ENCODE peak calls at places on chromosome 9, in eight cellular contexts. R is ovary, M is H1, U is A549, S is tibial nerve, D is suprapubic skin, Y is transverse colon, E is sigmoid colon. T is an unnamed sample.

GRCh38 chr9:123925820-123926219 is 4.1 kb downstream of the DENND1A start:
- DNase-seq in R (no peak), M (no peak), U (no peak), S (no peak), D (no peak), Y (no peak), E (no peak), T (no peak)

GRCh38 chr9:22240619-22241018 is 206.0 kb upstream of the DMRTA1 start:
- DNase-seq in R (no peak), M (no peak), U (no peak), S (no peak), D (no peak), Y (no peak), E (no peak), T (no peak)

GRCh38 chr9:130446111-130446861 is 1.5 kb downstream of the ASS1 start:
- DNase-seq in R (peak; percentile 97), M (no peak), U (no peak), S (peak; percentile 60), D (peak; percentile 86), Y (peak; percentile 71), E (peak; percentile 97), T (peak; percentile 62)

GRCh38 chr9:129209580-129209979 is 31.5 kb upstream of the IER5L start:
- DNase-seq in R (no peak), M (no peak), U (no peak), S (no peak), D (no peak), Y (no peak), E (no peak), T (no peak)

GRCh38 chr9:32413424-32413823 is 29.0 kb downstream of the ACO1 start:
- DNase-seq in R (no peak), M (no peak), U (no peak), S (no peak), D (no peak), Y (no peak), E (no peak), T (no peak)

GRCh38 chr9:127635198-127635735 is 23.2 kb downstream of the STXBP1 start:
- DNase-seq in R (no peak), M (no peak), U (no peak), S (no peak), D (no peak), Y (no peak), E (no peak), T (no peak)

GRCh38 chr9:2087500-2088313 is 72.6 kb downstream of the SMARCA2 start:
- DNase-seq in R (no peak), M (no peak), U (peak; percentile 58), S (no peak), D (no peak), Y (no peak), E (no peak), T (no peak)

GRCh38 chr9:93096131-93096802 is at the start of gene CARD19:
- DNase-seq in R (peak; percentile 69), M (no peak), U (peak; percentile 42), S (peak; percentile 43), D (peak; percentile 89), Y (peak; percentile 78), E (peak; percentile 87), T (peak; percentile 67)

GRCh38 chr9:18473551-18474279 is at the start of gene ADAMTSL1:
- DNase-seq in R (no peak), M (peak; percentile 56), U (no peak), S (no peak), D (no peak), Y (peak; percentile 25), E (peak; percentile 74), T (peak; percentile 48)

GRCh38 chr9:15104826-15105420 is 194.7 kb upstream of the FREM1 start:
- DNase-seq in R (no peak), M (no peak), U (peak; percentile 41), S (no peak), D (no peak), Y (no peak), E (no peak), T (no peak)

GRCh38 chr9:127154390-127155191 is 32.2 kb upstream of the ANGPTL2 start:
- DNase-seq in R (peak; percentile 19), M (no peak), U (no peak), S (peak; percentile 51), D (peak; percentile 62), Y (peak; percentile 30), E (peak; percentile 88), T (peak; percentile 24)

GRCh38 chr9:103990311-103990710 is 103.8 kb upstream of the SMC2 start:
- DNase-seq in R (no peak), M (no peak), U (no peak), S (no peak), D (no peak), Y (no peak), E (no peak), T (no peak)

GRCh38 chr9:21836437-21837161 is 34.2 kb downstream of the MTAP start:
- DNase-seq in R (no peak), M (no peak), U (no peak), S (no peak), D (no peak), Y (no peak), E (no peak), T (no peak)

GRCh38 chr9:118595719-118596305 is 773.4 kb downstream of the BRINP1 start:
- DNase-seq in R (no peak), M (peak; percentile 25), U (peak; percentile 65), S (no peak), D (no peak), Y (peak; percentile 7), E (peak; percentile 66), T (no peak)

GRCh38 chr9:132637351-132637750 is 32.4 kb downstream of the DDX31 start:
- DNase-seq in R (no peak), M (no peak), U (no peak), S (no peak), D (no peak), Y (peak; percentile 52), E (no peak), T (no peak)

GRCh38 chr9:123349691-123350480 is 6.1 kb upstream of the CRB2 start:
- DNase-seq in R (peak; percentile 33), M (peak; percentile 46), U (peak; percentile 52), S (no peak), D (no peak), Y (peak; percentile 58), E (no peak), T (peak; percentile 47)

GRCh38 chr9:10605388-10605787 is 7.4 kb downstream of the PTPRD start:
- DNase-seq in R (no peak), M (no peak), U (no peak), S (no peak), D (no peak), Y (no peak), E (no peak), T (no peak)

GRCh38 chr9:79220666-79221065 is 351.1 kb upstream of the TLE4 start:
- DNase-seq in R (no peak), M (no peak), U (no peak), S (no peak), D (no peak), Y (no peak), E (no peak), T (no peak)

GRCh38 chr9:95626885-95627558 is 110.3 kb upstream of the PTCH1 start:
- DNase-seq in R (no peak), M (no peak), U (no peak), S (no peak), D (peak; percentile 69), Y (peak; percentile 49), E (peak; percentile 70), T (no peak)

GRCh38 chr9:22740781-22741180 is 294.2 kb downstream of the DMRTA1 start:
- DNase-seq in R (no peak), M (no peak), U (no peak), S (no peak), D (no peak), Y (no peak), E (no peak), T (no peak)

GRCh38 chr9:109498195-109499060 is at the start of gene PTPN3:
- DNase-seq in R (no peak), M (no peak), U (peak; percentile 22), S (no peak), D (no peak), Y (peak; percentile 22), E (no peak), T (peak; percentile 40)

GRCh38 chr9:86720893-86721698 is 226.2 kb downstream of the GAS1 start:
- DNase-seq in R (no peak), M (no peak), U (no peak), S (no peak), D (no peak), Y (no peak), E (no peak), T (no peak)

GRCh38 chr9:89853161-89853560 is 248.3 kb downstream of the GADD45G start:
- DNase-seq in R (no peak), M (no peak), U (no peak), S (no peak), D (no peak), Y (no peak), E (no peak), T (no peak)
- TF ChIP-seq EP300 in R (no peak), M (no peak), U (no peak), S (no peak), D (no peak), Y (no peak), E (no peak), T (no peak)

DNA sequence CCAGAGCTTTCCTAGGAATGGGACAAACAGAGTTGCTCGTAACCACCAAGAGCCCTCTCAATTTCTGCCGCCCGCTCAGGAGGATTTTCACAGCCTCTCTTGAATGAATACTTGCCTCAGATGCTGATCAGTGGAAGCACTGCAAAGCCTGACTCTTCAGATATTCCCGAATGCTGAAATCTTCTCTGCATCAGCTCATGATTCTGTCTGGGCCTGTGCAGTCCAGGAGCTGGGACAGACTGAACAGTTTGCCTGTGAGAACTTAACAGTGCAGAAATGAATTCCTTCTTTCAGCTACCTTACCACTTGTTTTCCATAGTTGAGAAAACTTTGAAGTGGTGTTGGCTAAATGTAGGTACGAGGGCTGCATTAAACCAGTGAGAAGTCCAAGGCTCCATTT is 17.1 kb downstream of the ZNF462 start:
- DNase-seq in R (no peak), M (no peak), U (no peak), S (no peak), D (no peak), Y (no peak), E (no peak), T (no peak)
- TF ChIP-seq EP300 in R (no peak), M (no peak), U (no peak), S (no peak), D (no peak), Y (no peak), E (no peak), T (no peak)

GRCh38 chr9:135443811-135444470 is 35.6 kb upstream of the PPP1R26 start:
- DNase-seq in R (no peak), M (no peak), U (no peak), S (no peak), D (no peak), Y (no peak), E (no peak), T (no peak)

GRCh38 chr9:135439916-135440315 is 39.7 kb upstream of the PPP1R26 start:
- DNase-seq in R (no peak), M (no peak), U (no peak), S (no peak), D (no peak), Y (no peak), E (no peak), T (no peak)

GRCh38 chr9:135437259-135437658 is 42.3 kb upstream of the PPP1R26 start:
- DNase-seq in R (no peak), M (no peak), U (no peak), S (no peak), D (no peak), Y (no peak), E (no peak), T (no peak)

GRCh38 chr9:135440620-135441019 is 39.0 kb upstream of the PPP1R26 start:
- DNase-seq in R (peak; percentile 15), M (no peak), U (peak; percentile 87), S (no peak), D (no peak), Y (no peak), E (no peak), T (peak; percentile 46)
- TF ChIP-seq EP300 in R (no peak), M (no peak), U (no peak), S (no peak), D (no peak), Y (no peak), E (no peak), T (no peak)

GRCh38 chr9:72440383-72440782 is 75.4 kb upstream of the ZFAND5 start:
- DNase-seq in R (no peak), M (no peak), U (no peak), S (no peak), D (no peak), Y (no peak), E (no peak), T (no peak)
- TF ChIP-seq EP300 in R (no peak), M (no peak), U (no peak), S (no peak), D (no peak), Y (no peak), E (no peak), T (no peak)

T was measured in stomach.